ENCODE peak calls at places on chromosomes 13 and 19, in four cellular contexts. O is dorsolateral prefrontal cortex, S is tibial nerve, V is body of pancreas. G is an unnamed sample.

GRCh38 chr13:75385708-75386083 is 96.3 kb downstream of the TBC1D4 start:
- DNase-seq in S (no peak), V (no peak), O (no peak), G (no peak)

GRCh38 chr19:2061936-2062729 is 11.1 kb upstream of the MKNK2 start:
- DNase-seq in O (no peak), V (peak; percentile 25), S (no peak), G (peak; percentile 33)

GRCh38 chr19:30733826-30734550 is 361.8 kb downstream of the ZNF536 start:
- DNase-seq in O (no peak), V (no peak), S (peak; percentile 52), G (no peak)

GRCh38 chr13:95553614-95554385 is 1.3 kb downstream of the CLDN10 start:
- DNase-seq in V (peak; percentile 79), O (no peak), S (no peak), G (no peak)

GRCh38 chr13:23688336-23688735 is 118.1 kb downstream of the TNFRSF19 start:
- DNase-seq in O (no peak), S (no peak), V (no peak), G (no peak)

GRCh38 chr19:23436944-23437343 is 41.7 kb upstream of the ZNF91 start:
- DNase-seq in V (no peak), S (no peak), O (no peak), G (no peak)

GRCh38 chr13:46160065-46160464 is 21.9 kb downstream of the LCP1 start:
- DNase-seq in S (no peak), V (no peak), O (no peak), G (no peak)

GRCh38 chr13:50529154-50529882 is 314.2 kb downstream of the DLEU7 start:
- DNase-seq in S (peak; percentile 71), V (peak; percentile 89), O (peak; percentile 41), G (peak; percentile 95)

GRCh38 chr13:114096811-114097503 is 35.5 kb downstream of the RASA3 start:
- DNase-seq in O (no peak), V (no peak), S (no peak), G (no peak)

GRCh38 chr19:31348416-31349159 is 648 bp downstream of the TSHZ3 start:
- DNase-seq in O (no peak), V (peak; percentile 17), S (peak; percentile 27), G (peak; percentile 45)

GRCh38 chr13:113924184-113924583 is 49.7 kb downstream of the C13orf46 start:
- DNase-seq in V (no peak), S (no peak), O (no peak), G (no peak)

DNA sequence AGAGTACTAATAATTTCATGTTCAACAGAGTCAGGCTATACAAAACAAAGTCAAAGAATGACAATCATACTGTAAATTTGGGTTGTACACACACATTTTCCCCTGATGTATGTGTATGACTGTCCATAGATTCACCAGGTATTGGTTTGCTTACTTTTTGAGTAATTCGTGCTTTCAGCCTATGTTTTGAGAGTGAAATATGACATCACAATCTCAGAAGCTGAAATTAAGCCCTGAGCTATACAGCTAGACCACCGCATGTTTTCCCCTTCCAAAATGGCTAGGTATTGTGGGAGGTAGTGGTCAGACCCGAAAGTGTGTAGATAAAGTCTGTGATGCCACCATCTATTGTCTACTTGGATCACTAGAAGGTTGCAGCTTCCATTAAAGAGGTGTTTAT is 102.8 kb downstream of the KATNAL1 start:
- DNase-seq in O (no peak), S (no peak), V (no peak), G (no peak)
- TF ChIP-seq CTCF in O (no peak), S (no peak), V (no peak), G (no peak)

GRCh38 chr13:19861762-19862161 is 1.7 kb downstream of the ZMYM5 start:
- DNase-seq in S (no peak), V (no peak), O (no peak), G (no peak)
- H3K4me3 ChIP-seq in S (peak overlapping the region; percentile 76), V (no peak overlapping the region), O (peak overlapping the region; percentile 96), G (peak overlapping the region; percentile 87)

DNA sequence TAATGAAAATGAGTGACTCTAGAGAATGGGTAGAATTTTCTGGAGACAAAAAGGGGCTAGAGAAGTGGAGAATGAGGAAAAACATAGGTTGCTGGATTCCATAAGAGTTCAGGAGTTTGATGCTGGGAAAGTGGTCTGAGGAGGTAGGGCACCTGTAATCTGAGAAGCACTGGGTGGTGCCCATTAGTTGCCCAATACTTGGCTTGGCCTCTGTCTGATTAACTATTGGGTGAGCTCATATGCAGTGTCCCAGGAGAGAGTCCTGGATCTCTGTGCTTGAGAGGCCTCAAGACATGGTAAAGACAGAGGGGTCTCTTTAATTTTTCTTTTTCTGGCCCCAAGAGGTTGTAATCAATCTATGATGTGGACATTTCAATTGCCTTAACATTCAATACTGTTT is 390.1 kb downstream of the TDRD3 start:
- DNase-seq in V (no peak), S (no peak), O (no peak), G (peak; percentile 16)
- TF ChIP-seq CTCF in V (no peak), S (no peak), O (no peak), G (no peak)

GRCh38 chr19:17747205-17748098 is 3.8 kb upstream of the FCHO1 start:
- DNase-seq in O (peak; percentile 97), V (peak; percentile 95), S (peak; percentile 82), G (peak; percentile 90)
- H3K4me3 ChIP-seq in O (peak overlapping the region; percentile 95), V (peak overlapping the region; percentile 10), S (peak overlapping the region; percentile 51), G (peak overlapping the region; percentile 58)

GRCh38 chr13:31798189-31798588 is 58.9 kb downstream of the RXFP2 start:
- DNase-seq in S (no peak), O (no peak), V (no peak), G (no peak)

GRCh38 chr13:31797154-31797775 is 57.9 kb downstream of the RXFP2 start:
- DNase-seq in S (peak; percentile 16), O (no peak), V (no peak), G (peak; percentile 79)

GRCh38 chr13:31793246-31793645 is 53.9 kb downstream of the RXFP2 start:
- DNase-seq in S (no peak), O (no peak), V (no peak), G (peak; percentile 51)

GRCh38 chr13:31790992-31791391 is 51.7 kb downstream of the RXFP2 start:
- DNase-seq in V (no peak), S (no peak), O (no peak), G (no peak)

GRCh38 chr13:31794452-31794851 is 55.1 kb downstream of the RXFP2 start:
- DNase-seq in O (no peak), S (peak; percentile 46), V (no peak), G (no peak)
- TF ChIP-seq CTCF in O (no peak), S (no peak), V (no peak), G (no peak)

GRCh38 chr13:99922631-99923404 is 48.7 kb downstream of the ZIC5 start:
- DNase-seq in O (no peak), S (no peak), V (no peak), G (no peak)

GRCh38 chr13:99929866-99930265 is 41.7 kb downstream of the ZIC5 start:
- DNase-seq in S (no peak), V (no peak), O (no peak), G (no peak)

GRCh38 chr13:99923877-99924582 is 47.5 kb downstream of the ZIC5 start:
- DNase-seq in S (no peak), O (no peak), V (no peak), G (no peak)

GRCh38 chr13:99930925-99931324 is 40.6 kb downstream of the ZIC5 start:
- DNase-seq in O (no peak), V (no peak), S (no peak), G (no peak)

DNA sequence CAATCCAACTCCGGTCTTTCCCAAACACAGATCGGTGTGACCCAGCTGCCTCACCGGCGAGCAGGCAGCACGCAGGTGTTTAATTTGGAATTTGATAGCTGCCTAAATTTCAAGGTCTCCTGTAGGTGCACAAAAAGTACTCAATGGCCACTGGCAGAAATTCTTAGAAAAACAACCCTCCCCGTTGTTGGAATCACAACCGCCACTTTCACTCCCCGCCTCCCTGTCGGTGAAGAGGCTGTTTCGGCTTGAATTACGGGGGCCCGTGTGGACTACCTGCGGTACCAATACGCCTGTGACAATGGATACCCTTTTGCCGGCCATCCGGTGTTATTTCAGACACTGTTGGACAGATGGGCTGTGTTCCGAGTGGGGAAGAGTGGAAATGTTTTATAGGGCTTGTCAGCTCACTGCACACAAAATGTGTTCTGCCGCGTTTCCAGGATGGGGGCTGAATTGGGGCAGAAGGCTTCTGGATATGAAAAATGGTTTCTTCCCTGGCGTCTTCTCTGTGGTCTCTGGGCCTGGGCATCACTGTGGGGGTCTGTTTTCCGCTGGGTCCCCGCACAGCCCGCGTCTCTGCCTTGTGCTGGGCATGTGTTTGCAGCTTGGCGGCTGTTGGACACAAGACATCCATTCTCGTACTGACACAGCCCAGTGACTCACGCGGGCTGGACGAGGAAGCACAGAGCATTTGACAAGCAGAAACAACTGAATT is 45.4 kb downstream of the ZIC5 start:
- DNase-seq in V (peak; percentile 52), S (no peak), O (no peak), G (peak; percentile 14)
- H3K4me3 ChIP-seq in V (no peak overlapping the region), S (no peak overlapping the region), O (peak overlapping the region; percentile 52), G (no peak overlapping the region)

GRCh38 chr13:68509734-68510621 is 1279.8 kb upstream of the PCDH9 start:
- DNase-seq in S (no peak), O (no peak), V (no peak), G (no peak)
- TF ChIP-seq CTCF in S (no peak), O (no peak), V (no peak), G (no peak)

G was measured in fibroblast of the aortic adventitia.